ENCODE peak calls at places on chromosomes 4 and X, in five cellular contexts. W is heart right ventricle, G is pancreas, H is AG04450, B is suprapubic skin. D is an unnamed sample.

GRCh38 chr4:184503869-184504300 is 29.5 kb upstream of the IRF2 start:
- DNase-seq in B (no peak), G (peak), W (no peak), H (no peak), D (no peak)

GRCh38 chr4:155820887-155821529 is 45.1 kb downstream of the ASIC5 start:
- DNase-seq in W (no peak), G (no peak), B (no peak), H (no peak), D (no peak)

GRCh38 chr4:125358453-125358852 is 43.7 kb downstream of the FAT4 start:
- DNase-seq in B (no peak), H (no peak), G (no peak), W (no peak), D (no peak)

GRCh38 chr4:185424905-185425599 is 712 bp downstream of the UFSP2 start:
- DNase-seq in B (no peak), H (no peak), G (no peak), W (no peak), D (no peak)

GRCh38 chr4:148984951-148985350 is 542.7 kb upstream of the NR3C2 start:
- DNase-seq in W (no peak), G (no peak), H (no peak), B (no peak), D (no peak)

GRCh38 chrX:129115104-129115503 is 408.2 kb downstream of the SMARCA1 start:
- DNase-seq in G (no peak), W (no peak), H (no peak), B (no peak), D (no peak)

GRCh38 chr4:165355900-165356300 is 22.9 kb upstream of the CPE start:
- DNase-seq in G (no peak), W (peak), B (no peak), H (no peak), D (no peak)

GRCh38 chrX:94123062-94123461 is 449.1 kb downstream of the FAM133A start:
- DNase-seq in G (no peak), H (no peak), W (no peak), B (no peak), D (no peak)

GRCh38 chr4:183757105-183757504 is 98.0 kb downstream of the TRAPPC11 start:
- DNase-seq in H (no peak), B (no peak), W (no peak), G (no peak), D (no peak)

GRCh38 chr4:177119021-177119461 is 190.6 kb upstream of the NEIL3 start:
- DNase-seq in H (no peak), W (no peak), B (no peak), G (no peak), D (peak)

GRCh38 chr4:76504613-76505465 is 69.8 kb downstream of the SHROOM3 start:
- DNase-seq in W (no peak), B (no peak), H (peak), G (no peak), D (no peak)

GRCh38 chr4:82450966-82451755 is 20.8 kb downstream of the ENOPH1 start:
- DNase-seq in H (no peak), B (no peak), W (no peak), G (no peak), D (no peak)
- H3K4me3 ChIP-seq in H (no peak), B (no peak), W (no peak), G (no peak), D (no peak)

GRCh38 chrX:70554523-70554922 is 109.9 kb downstream of the DLG3 start:
- DNase-seq in G (no peak), W (no peak), B (no peak), H (no peak), D (no peak)

GRCh38 chrX:70554948-70555347 is 110.3 kb downstream of the DLG3 start:
- DNase-seq in H (no peak), B (no peak), W (no peak), G (no peak), D (no peak)

GRCh38 chrX:70553516-70553915 is 108.9 kb downstream of the DLG3 start:
- DNase-seq in H (no peak), G (no peak), B (no peak), W (no peak), D (no peak)

GRCh38 chrX:70552174-70552704 is 107.6 kb downstream of the DLG3 start:
- DNase-seq in W (no peak), G (peak), H (no peak), B (no peak), D (no peak)

GRCh38 chrX:70554081-70554480 is 109.4 kb downstream of the DLG3 start:
- DNase-seq in G (no peak), B (no peak), H (no peak), W (no peak), D (no peak)
- H3K4me3 ChIP-seq in G (no peak), B (no peak), H (no peak), W (no peak), D (no peak)

GRCh38 chr4:65671402-65671801 is 1.1 kb upstream of the EPHA5 start:
- DNase-seq in W (no peak), B (no peak), G (no peak), H (no peak), D (no peak)

GRCh38 chr4:65670331-65671031 is at the start of gene EPHA5:
- DNase-seq in G (peak), W (peak), H (peak), B (peak), D (peak)

GRCh38 chr4:65669008-65669971 is 999 bp downstream of the EPHA5 start:
- DNase-seq in B (peak), H (no peak), W (no peak), G (no peak), D (peak)

GRCh38 chr4:65668201-65669007 is 1.9 kb downstream of the EPHA5 start:
- DNase-seq in G (no peak), H (no peak), W (no peak), B (peak), D (no peak)

DNA sequence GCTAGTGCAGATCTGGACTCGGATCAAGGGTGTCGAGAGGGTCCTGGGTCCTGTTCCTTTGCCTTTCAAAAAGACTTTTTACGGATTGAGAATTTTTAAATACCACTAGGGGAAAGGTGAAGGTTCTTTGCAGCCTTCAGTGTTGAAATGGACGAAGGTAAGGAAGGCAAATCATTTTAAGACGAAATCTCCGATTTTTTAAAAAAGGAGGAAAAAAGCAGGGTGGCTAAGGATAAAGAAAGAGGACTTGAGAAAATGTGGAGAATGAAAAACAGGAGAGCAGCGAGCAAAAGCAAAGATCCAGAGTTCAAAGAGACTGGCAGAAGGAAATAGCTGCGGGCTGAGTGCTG is 333 bp downstream of the EPHA5 start:
- DNase-seq in G (no peak), W (no peak), H (no peak), B (no peak), D (no peak)
- H3K4me3 ChIP-seq in G (peak), W (peak), H (peak), B (peak), D (peak)

DNA sequence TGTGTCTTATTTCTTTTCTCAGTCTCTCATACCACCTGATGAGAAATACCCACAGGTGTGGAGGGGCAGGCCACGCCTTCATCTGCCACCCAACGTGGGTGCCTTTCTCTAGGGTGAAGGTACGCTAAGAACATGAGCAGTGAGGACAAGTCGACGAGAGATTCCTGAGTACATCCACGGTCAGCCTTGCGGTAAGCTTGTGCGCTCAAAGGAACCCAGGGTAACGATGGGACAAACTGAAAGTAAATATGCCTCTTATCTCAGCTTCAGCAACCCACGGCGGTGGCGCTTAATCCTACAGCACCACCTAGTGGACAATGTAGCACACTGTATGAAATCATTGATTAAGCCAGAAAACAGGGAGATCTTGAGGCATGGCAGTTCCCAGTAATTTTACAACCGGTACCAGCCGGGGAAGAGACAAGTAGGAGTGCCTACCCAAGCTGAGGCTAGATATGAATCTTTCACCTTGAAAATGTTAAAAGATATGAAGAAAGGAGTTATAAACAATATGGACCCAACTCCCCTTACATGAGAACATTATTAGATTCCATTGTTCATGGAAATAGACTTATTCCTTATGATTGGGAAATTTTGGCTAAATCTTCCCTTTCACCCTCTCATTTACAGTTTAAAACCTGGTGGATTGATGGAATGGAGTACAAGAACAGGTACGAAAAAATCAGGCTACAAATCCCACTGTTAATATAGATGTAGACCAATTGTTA is 63.0 kb downstream of the ZNF732 start:
- DNase-seq in H (no peak), W (peak), B (peak), G (peak), D (no peak)
- H3K4me3 ChIP-seq in H (no peak), W (peak), B (peak), G (peak), D (no peak)

GRCh38 chr4:688695-689497 is at the start of gene SLC49A3:
- DNase-seq in B (no peak), H (no peak), W (peak), G (no peak), D (no peak)
- H3K4me3 ChIP-seq in B (peak), H (no peak), W (peak), G (peak), D (peak)

DNA sequence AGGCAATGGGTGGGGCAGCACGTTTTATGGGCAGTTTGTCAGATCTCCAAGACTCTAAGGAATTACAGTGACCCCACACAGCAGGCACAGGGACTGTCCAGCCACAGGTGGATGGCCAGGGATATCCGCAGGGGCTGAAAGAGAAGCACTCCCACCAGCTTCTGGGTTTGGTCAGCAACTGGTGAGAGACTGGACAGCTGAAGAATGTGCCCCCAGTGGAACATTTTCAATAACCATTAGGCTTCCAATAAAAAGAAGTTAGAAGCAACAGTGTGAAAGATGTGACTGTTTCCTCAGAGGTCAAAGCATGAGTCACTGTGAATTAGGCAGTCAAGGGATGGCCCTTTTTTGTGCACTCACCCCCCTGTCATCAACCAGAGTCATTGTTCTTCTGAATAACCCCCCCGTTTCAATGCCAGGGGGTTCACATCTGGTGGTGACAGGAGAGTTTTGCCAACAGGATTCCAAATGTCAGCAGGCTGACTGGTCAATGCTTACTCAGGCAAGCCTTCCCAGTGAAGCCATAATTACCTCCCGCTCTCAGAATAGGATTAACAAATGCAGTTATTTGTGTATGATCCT is 74.5 kb upstream of the SH3RF1 start:
- DNase-seq in W (no peak), B (no peak), G (no peak), H (no peak), D (peak)
- H3K4me3 ChIP-seq in W (no peak), B (no peak), G (no peak), H (no peak), D (no peak)

GRCh38 chr4:87232241-87232640 is 11.8 kb upstream of the KLHL8 start:
- DNase-seq in B (no peak), H (no peak), G (no peak), W (no peak), D (no peak)

GRCh38 chr4:87239821-87240220 is 19.4 kb upstream of the KLHL8 start:
- DNase-seq in H (no peak), G (no peak), W (no peak), B (no peak), D (no peak)

GRCh38 chr4:87230806-87231205 is 10.4 kb upstream of the KLHL8 start:
- DNase-seq in G (no peak), B (no peak), W (no peak), H (no peak), D (no peak)

GRCh38 chr4:87236851-87237250 is 16.4 kb upstream of the KLHL8 start:
- DNase-seq in H (no peak), W (no peak), B (no peak), G (no peak), D (no peak)

GRCh38 chr4:87235020-87235671 is 14.7 kb upstream of the KLHL8 start:
- DNase-seq in W (no peak), B (no peak), H (no peak), G (no peak), D (no peak)
- H3K4me3 ChIP-seq in W (peak), B (peak), H (peak), G (peak), D (peak)

GRCh38 chrX:74800062-74800461 is 125.2 kb downstream of the NEXMIF start:
- DNase-seq in H (no peak), B (no peak), G (no peak), W (no peak), D (no peak)

DNA sequence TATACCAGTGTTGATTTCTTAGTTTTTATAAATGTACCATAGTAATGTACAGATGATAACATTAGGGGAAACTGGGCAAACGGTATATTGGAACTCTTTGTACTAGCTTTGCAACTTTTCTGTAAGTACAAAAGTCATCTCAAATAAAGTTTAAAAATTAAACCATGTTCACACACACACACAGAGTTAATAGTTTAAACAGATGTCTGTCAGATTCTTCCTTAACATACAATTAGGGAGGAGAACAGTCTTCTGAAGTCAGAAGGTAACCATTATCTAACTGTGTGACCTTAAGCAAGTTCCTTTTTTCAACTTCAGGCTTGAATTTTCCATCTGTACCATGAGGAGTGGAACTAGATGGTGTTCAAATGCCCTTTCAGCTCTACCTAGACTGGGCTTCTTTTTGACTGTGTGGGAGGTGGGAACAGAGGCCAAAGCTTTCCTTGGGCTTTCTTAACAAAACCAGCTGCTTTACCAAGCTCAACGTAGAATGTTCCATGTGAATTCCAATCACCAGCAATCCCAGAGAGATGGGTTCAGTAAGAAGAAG is 127.8 kb downstream of the NEXMIF start:
- DNase-seq in H (no peak), B (no peak), G (no peak), W (no peak), D (no peak)
- H3K4me3 ChIP-seq in H (no peak), B (no peak), G (no peak), W (no peak), D (no peak)

GRCh38 chr4:53589511-53589910 is 1.8 kb downstream of the LNX1 start:
- DNase-seq in B (no peak), H (no peak), W (no peak), G (no peak), D (no peak)

GRCh38 chr4:53593765-53594164 is 2.5 kb upstream of the LNX1 start:
- DNase-seq in H (no peak), W (no peak), G (no peak), B (no peak), D (no peak)

GRCh38 chr4:53592686-53593641 is 1.7 kb upstream of the LNX1 start:
- DNase-seq in H (no peak), W (peak), B (peak), G (peak), D (no peak)

GRCh38 chr4:53592128-53592527 is 842 bp upstream of the LNX1 start:
- DNase-seq in G (peak), W (no peak), B (no peak), H (no peak), D (no peak)

DNA sequence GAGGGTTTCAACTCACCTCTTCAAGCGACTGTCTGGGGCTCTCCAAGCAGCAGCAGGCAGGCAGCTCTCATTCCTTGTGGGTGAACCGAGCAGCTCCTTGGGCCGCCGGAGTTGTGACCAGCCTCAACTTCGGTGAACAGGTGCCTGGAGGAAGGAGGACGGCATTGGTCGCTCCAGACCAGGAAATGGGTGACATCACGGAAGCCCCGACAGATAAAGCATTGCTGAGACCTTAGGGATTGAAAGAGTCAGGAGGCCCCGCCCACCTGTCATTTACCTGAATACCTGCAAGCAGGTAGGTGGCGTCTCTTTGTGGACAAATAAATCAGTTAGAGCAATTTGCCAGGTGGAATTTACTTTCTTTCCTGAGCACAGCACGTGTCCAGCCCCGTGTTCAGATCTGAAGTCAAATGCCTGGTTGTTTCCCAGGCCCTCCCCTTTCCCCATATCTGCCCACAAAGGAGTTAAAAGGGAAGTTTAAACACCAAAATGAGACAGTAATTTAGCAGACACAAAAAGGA is at the start of gene LNX1:
- DNase-seq in B (peak), W (no peak), H (no peak), G (peak), D (no peak)
- H3K4me3 ChIP-seq in B (peak), W (peak), H (no peak), G (peak), D (no peak)

D was measured in skeletal muscle cell.